ENCODE peak calls at places on chromosomes 4 and X, in ten cellular contexts. G is T-helper 2 cell; M is stimulated activated CD4-positive, alpha-beta T cell treated with anti-CD3 and anti-CD28 coated beads, Interleukin-4, amount 100 ng/mL, for 1 hour; P is NCI-H748 treated with DMSO at 0.1 percent for 48 hours; Z is NCI-H2081; H is HAP-1; J is NCI-H345; T is ELR; Q is NCI-H2171 treated with DMSO at 0.1 percent for 48 hours; U is NCI-H510A. S is an unnamed sample.

GRCh38 chr4:41363384-41363981 is 106.8 kb downstream of the UCHL1 start:
- DNase-seq in G (no peak), M (no peak), P (no peak), Z (no peak), H (no peak), J (no peak), T (peak; percentile 46), Q (no peak), U (no peak), S (no peak)

GRCh38 chrX:119708936-119709335 is 16.0 kb upstream of the SEPTIN6 start:
- DNase-seq in G (no peak), M (no peak), P (no peak), Z (no peak), H (no peak), J (no peak), T (no peak), Q (no peak), U (no peak), S (no peak)

GRCh38 chrX:68462653-68463052 is 29.4 kb upstream of the OPHN1 start:
- DNase-seq in G (peak; percentile 8), M (no peak), P (no peak), Z (no peak), H (peak; percentile 70), J (no peak), T (peak; percentile 72), Q (peak; percentile 21), U (no peak), S (peak; percentile 59)

GRCh38 chr4:54230479-54231418 is 1.7 kb downstream of the PDGFRA start:
- DNase-seq in G (no peak), M (no peak), P (peak; percentile 35), Z (no peak), H (no peak), J (peak; percentile 20), T (no peak), Q (peak; percentile 15), U (peak; percentile 42), S (no peak)

GRCh38 chr4:7676376-7676775 is 241.6 kb upstream of the PSAPL1 start:
- DNase-seq in G (no peak), M (no peak), P (no peak), Z (no peak), H (no peak), J (no peak), T (no peak), Q (no peak), U (no peak), S (no peak)

GRCh38 chrX:78384486-78384885 is 57.1 kb upstream of the CYSLTR1 start:
- DNase-seq in G (no peak), M (no peak), P (no peak), Z (no peak), H (no peak), J (no peak), T (no peak), Q (no peak), U (no peak), S (no peak)

GRCh38 chr4:65437102-65437501 is 233.2 kb downstream of the EPHA5 start:
- DNase-seq in G (no peak), M (no peak), P (no peak), Z (no peak), H (peak; percentile 14), J (no peak), T (no peak), Q (no peak), U (no peak), S (no peak)

GRCh38 chrX:112654871-112655270 is 24.9 kb downstream of the LHFPL1 start:
- DNase-seq in G (no peak), M (no peak), P (no peak), Z (no peak), H (no peak), J (no peak), T (peak; percentile 4), Q (no peak), U (no peak), S (no peak)

GRCh38 chrX:57211906-57212305 is 74.6 kb upstream of the FAAH2 start:
- DNase-seq in G (no peak), M (no peak), P (no peak), Z (no peak), H (no peak), J (no peak), T (no peak), Q (no peak), U (no peak), S (no peak)

GRCh38 chr4:1345905-1346780 is 865 bp upstream of the UVSSA start:
- DNase-seq in G (peak; percentile 39), M (peak; percentile 52), P (no peak), Z (peak; percentile 21), H (peak; percentile 32), J (peak; percentile 19), T (peak; percentile 46), Q (peak; percentile 11), U (no peak), S (peak; percentile 7)

GRCh38 chrX:110003167-110004156 is 548 bp downstream of the TMEM164 start:
- DNase-seq in G (no peak), M (no peak), P (no peak), Z (no peak), H (peak; percentile 26), J (no peak), T (peak; percentile 37), Q (peak; percentile 6), U (no peak), S (no peak)

GRCh38 chr4:2939383-2940243 is 23.6 kb downstream of the NOP14 start:
- DNase-seq in G (no peak), M (no peak), P (no peak), Z (no peak), H (no peak), J (no peak), T (no peak), Q (no peak), U (no peak), S (no peak)

GRCh38 chr4:5446595-5446994 is 261.8 kb downstream of the EVC2 start:
- DNase-seq in G (no peak), M (no peak), P (no peak), Z (no peak), H (no peak), J (no peak), T (no peak), Q (no peak), U (no peak), S (no peak)

GRCh38 chr4:124437853-124438495 is 274.6 kb downstream of the ANKRD50 start:
- DNase-seq in G (no peak), M (no peak), P (no peak), Z (no peak), H (no peak), J (no peak), T (no peak), Q (no peak), U (no peak), S (no peak)